ENCODE peak calls at places on chromosomes 3 and 15, in eight cellular contexts. M is spleen, C is ovary, F is H1, Z is breast epithelium, Y is A549, E is tibial nerve, S is body of pancreas. X is an unnamed sample.

GRCh38 chr3:44501971-44502370 is 24.5 kb upstream of the ZNF445 start:
- DNase-seq in F (no peak), S (no peak), Y (no peak), M (no peak), Z (no peak), C (no peak), E (no peak), X (no peak)

GRCh38 chr3:114449271-114450007 is 155.6 kb downstream of the TIGIT start:
- DNase-seq in C (no peak), Y (no peak), F (no peak), Z (no peak), M (no peak), S (no peak), E (no peak), X (no peak)

GRCh38 chr3:33786565-33787327 is 11.7 kb upstream of the PDCD6IP start:
- DNase-seq in M (no peak), F (no peak), C (no peak), Y (no peak), S (no peak), E (no peak), Z (no peak), X (no peak)

GRCh38 chr3:56825579-56826438 is 24.1 kb upstream of the ARHGEF3 start:
- DNase-seq in M (no peak), S (no peak), Y (no peak), C (no peak), Z (no peak), F (no peak), E (no peak), X (no peak)

GRCh38 chr3:188156051-188156450 is 2.1 kb downstream of the LPP start:
- DNase-seq in M (no peak), C (no peak), Z (no peak), Y (no peak), S (no peak), F (no peak), E (no peak), X (peak)

GRCh38 chr3:10391391-10391790 is 70.5 kb upstream of the SEC13 start:
- DNase-seq in M (peak), Z (no peak), E (no peak), Y (no peak), F (no peak), C (no peak), S (no peak), X (no peak)

GRCh38 chr3:17954801-17955200 is 212.4 kb upstream of the TBC1D5 start:
- DNase-seq in M (no peak), C (no peak), Z (no peak), F (no peak), S (no peak), Y (no peak), E (no peak), X (no peak)

GRCh38 chr3:65385805-65386204 is 652.9 kb downstream of the MAGI1 start:
- DNase-seq in E (no peak), S (no peak), C (no peak), Y (no peak), F (no peak), Z (no peak), M (no peak), X (no peak)

GRCh38 chr3:123652346-123652984 is 67.6 kb upstream of the HACD2 start:
- DNase-seq in Y (peak), S (peak), C (peak), F (peak), M (peak), Z (peak), E (peak), X (peak)

GRCh38 chr3:172903642-172904041 is 153.1 kb downstream of the ECT2 start:
- DNase-seq in C (no peak), S (peak), F (no peak), M (no peak), Y (no peak), Z (no peak), E (no peak), X (no peak)

GRCh38 chr15:71296032-71296686 is 180.9 kb downstream of the THSD4 start:
- DNase-seq in E (no peak), C (no peak), S (no peak), Y (peak), Z (no peak), M (no peak), F (no peak), X (no peak)

GRCh38 chr3:184742676-184743135 is 30.8 kb upstream of the MAGEF1 start:
- DNase-seq in E (no peak), F (no peak), Z (peak), S (no peak), Y (no peak), M (no peak), C (no peak), X (peak)

GRCh38 chr3:159189994-159190669 is 388.3 kb downstream of the MFSD1 start:
- DNase-seq in S (no peak), Y (no peak), C (no peak), E (no peak), Z (no peak), M (no peak), F (no peak), X (no peak)

GRCh38 chr15:62909257-62909656 is 133.3 kb upstream of the TPM1 start:
- DNase-seq in C (no peak), F (no peak), M (no peak), Y (no peak), S (no peak), Z (no peak), E (no peak), X (no peak)

GRCh38 chr3:132880986-132881385 is 157.2 kb upstream of the TMEM108 start:
- DNase-seq in Y (no peak), S (no peak), F (no peak), C (no peak), E (no peak), Z (no peak), M (no peak), X (no peak)

GRCh38 chr3:129505341-129505740 is 23.1 kb upstream of the RHO start:
- DNase-seq in Y (no peak), E (no peak), M (peak), S (no peak), Z (no peak), C (no peak), F (no peak), X (no peak)

GRCh38 chr3:81554348-81554747 is 207.1 kb downstream of the GBE1 start:
- DNase-seq in Y (no peak), Z (no peak), C (no peak), F (no peak), S (no peak), E (no peak), M (no peak), X (no peak)

GRCh38 chr15:100218411-100218810 is 123.4 kb downstream of the ADAMTS17 start:
- DNase-seq in Z (no peak), M (no peak), S (no peak), C (no peak), F (no peak), Y (no peak), E (no peak), X (no peak)

GRCh38 chr15:82624008-82624407 is 23.2 kb downstream of the CPEB1 start:
- DNase-seq in Y (no peak), E (no peak), F (no peak), Z (no peak), S (no peak), M (no peak), C (no peak), X (no peak)

GRCh38 chr3:196159952-196160804 is 51.0 kb downstream of the ZDHHC19 start:
- DNase-seq in Z (no peak), Y (no peak), C (no peak), F (no peak), E (no peak), M (peak), S (peak), X (no peak)

GRCh38 chr3:52609316-52609815 is 73.0 kb downstream of the UQCC5 start:
- DNase-seq in F (no peak), E (no peak), M (no peak), Y (no peak), C (no peak), Z (no peak), S (no peak), X (no peak)

GRCh38 chr3:186787642-186788481 is 4.5 kb downstream of the EIF4A2 start:
- DNase-seq in Z (no peak), Y (no peak), F (no peak), S (no peak), M (no peak), C (no peak), E (no peak), X (no peak)

GRCh38 chr3:178058629-178059028 is 477.6 kb upstream of the KCNMB2 start:
- DNase-seq in S (no peak), F (no peak), M (no peak), E (no peak), C (no peak), Y (no peak), Z (no peak), X (no peak)

GRCh38 chr3:18900994-18901393 is 247.3 kb upstream of the KCNH8 start:
- DNase-seq in E (no peak), C (no peak), S (no peak), Y (no peak), M (no peak), Z (no peak), F (no peak), X (no peak)

GRCh38 chr3:146543461-146544012 is 870 bp downstream of the PLSCR1 start:
- DNase-seq in C (peak), F (no peak), S (peak), M (no peak), Y (no peak), Z (no peak), E (no peak), X (no peak)

GRCh38 chr15:28098766-28099554 is at the start of gene OCA2:
- DNase-seq in Y (peak), Z (no peak), C (peak), F (no peak), M (peak), E (no peak), S (peak), X (peak)

GRCh38 chr15:56261854-56262509 is 18.3 kb upstream of the RFX7 start:
- DNase-seq in C (no peak), E (no peak), M (no peak), F (no peak), Y (peak), Z (no peak), S (peak), X (peak)

GRCh38 chr3:187700249-187700648 is 2.1 kb downstream of the RTP2 start:
- DNase-seq in M (no peak), E (no peak), F (no peak), Z (no peak), Y (no peak), C (no peak), S (no peak), X (no peak)

GRCh38 chr3:171443211-171443957 is 16.8 kb downstream of the TNIK start:
- DNase-seq in E (no peak), Z (no peak), C (no peak), M (no peak), F (no peak), Y (no peak), S (no peak), X (no peak)

DNA sequence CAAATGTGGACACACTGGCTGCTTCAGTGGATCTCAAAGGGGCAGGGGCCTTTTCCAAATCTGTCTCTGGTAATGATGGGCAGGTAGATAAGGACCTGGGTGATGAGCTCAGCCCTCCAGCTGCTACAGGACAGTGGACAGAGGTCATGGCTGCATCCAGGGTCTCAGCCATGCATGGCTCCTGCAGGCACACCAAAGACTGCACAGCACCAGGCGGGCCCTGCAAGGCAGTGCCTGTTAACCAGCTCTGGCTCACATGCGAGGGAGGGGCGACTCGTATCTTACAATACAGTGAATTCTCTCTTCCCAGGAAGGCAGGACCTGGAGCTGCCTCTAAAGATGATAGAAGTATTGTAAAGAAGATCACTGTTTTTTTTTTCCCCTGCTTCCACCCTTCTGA is 58.7 kb downstream of the OXNAD1 start:
- DNase-seq in C (no peak), E (no peak), Z (no peak), F (no peak), M (no peak), S (no peak), Y (no peak), X (no peak)
- TF ChIP-seq POLR2A in C (no peak), E (no peak), Z (no peak), F (no peak), M (no peak), S (no peak), Y (no peak), X (no peak)

GRCh38 chr3:4981688-4982494 is 2.7 kb downstream of the BHLHE40 start:
- DNase-seq in Y (peak), C (no peak), E (no peak), F (no peak), M (no peak), Z (no peak), S (peak), X (no peak)
- TF ChIP-seq POLR2A in Y (no peak), C (no peak), E (no peak), F (no peak), M (no peak), Z (no peak), S (peak), X (no peak)

GRCh38 chr3:49413338-49413734 is 1.1 kb downstream of the TCTA start:
- DNase-seq in C (no peak), Z (no peak), F (no peak), M (peak), E (no peak), S (no peak), Y (no peak), X (no peak)
- TF ChIP-seq POLR2A in C (no peak), Z (no peak), F (no peak), M (no peak), E (no peak), S (no peak), Y (no peak), X (no peak)

GRCh38 chr3:48739617-48739954 is 22.6 kb upstream of the IP6K2 start:
- DNase-seq in M (no peak), S (no peak), E (no peak), C (peak), Z (no peak), Y (no peak), F (no peak), X (no peak)

GRCh38 chr3:48743773-48744172 is 26.8 kb upstream of the IP6K2 start:
- DNase-seq in F (no peak), M (no peak), C (no peak), E (no peak), S (no peak), Z (no peak), Y (no peak), X (no peak)

GRCh38 chr3:48738144-48738536 is 21.1 kb upstream of the IP6K2 start:
- DNase-seq in Z (no peak), M (no peak), F (no peak), C (no peak), E (no peak), Y (no peak), S (no peak), X (no peak)

GRCh38 chr3:48738926-48739616 is 22.1 kb upstream of the IP6K2 start:
- DNase-seq in E (no peak), Y (no peak), F (no peak), M (no peak), C (peak), Z (no peak), S (peak), X (no peak)

DNA sequence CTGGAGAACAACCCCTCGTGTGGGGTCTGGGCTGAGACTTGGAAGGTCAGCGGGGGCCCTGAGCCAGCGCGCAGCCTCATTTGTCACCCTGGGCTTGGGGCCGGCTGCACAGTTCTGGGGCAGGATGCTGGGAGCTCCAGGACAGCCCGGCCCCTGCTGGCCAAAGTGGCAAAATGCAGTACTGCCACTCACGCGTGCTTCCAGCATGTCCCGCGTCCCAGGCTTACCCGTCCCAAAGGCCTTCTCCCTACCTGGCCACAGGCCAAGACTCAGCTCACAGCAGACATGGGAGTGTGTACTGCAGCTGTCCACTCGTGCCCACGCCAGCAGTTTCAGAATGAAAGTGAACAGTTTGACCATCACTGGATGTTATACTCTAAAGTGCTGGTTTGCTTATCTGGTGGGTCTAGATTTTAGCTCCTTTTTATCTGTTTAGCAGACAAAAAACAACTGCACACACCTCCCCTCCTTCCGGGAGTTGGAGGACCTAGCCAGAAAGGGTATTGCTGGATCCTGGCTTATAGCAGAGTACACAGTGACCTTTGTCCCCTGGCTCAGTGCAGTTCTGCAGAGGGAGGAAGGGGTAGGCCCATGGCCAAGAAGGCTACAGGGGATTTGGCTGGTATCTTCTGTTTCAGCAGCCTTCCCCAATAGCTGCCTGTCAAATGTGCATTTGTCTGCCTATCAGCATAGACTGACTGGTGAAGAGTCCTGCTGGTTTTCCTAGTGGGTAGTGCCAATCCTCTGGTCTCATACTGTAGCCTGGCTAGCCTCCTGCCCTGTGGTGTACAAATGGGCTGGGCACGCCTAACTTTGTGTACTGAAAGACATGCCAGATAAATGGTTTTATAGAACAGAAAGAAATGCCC is 23.2 kb upstream of the IP6K2 start:
- DNase-seq in M (peak), Y (peak), S (peak), E (peak), Z (peak), C (peak), F (peak), X (peak)
- TF ChIP-seq POLR2A in M (no peak), Y (no peak), S (no peak), E (no peak), Z (no peak), C (no peak), F (no peak), X (no peak)

DNA sequence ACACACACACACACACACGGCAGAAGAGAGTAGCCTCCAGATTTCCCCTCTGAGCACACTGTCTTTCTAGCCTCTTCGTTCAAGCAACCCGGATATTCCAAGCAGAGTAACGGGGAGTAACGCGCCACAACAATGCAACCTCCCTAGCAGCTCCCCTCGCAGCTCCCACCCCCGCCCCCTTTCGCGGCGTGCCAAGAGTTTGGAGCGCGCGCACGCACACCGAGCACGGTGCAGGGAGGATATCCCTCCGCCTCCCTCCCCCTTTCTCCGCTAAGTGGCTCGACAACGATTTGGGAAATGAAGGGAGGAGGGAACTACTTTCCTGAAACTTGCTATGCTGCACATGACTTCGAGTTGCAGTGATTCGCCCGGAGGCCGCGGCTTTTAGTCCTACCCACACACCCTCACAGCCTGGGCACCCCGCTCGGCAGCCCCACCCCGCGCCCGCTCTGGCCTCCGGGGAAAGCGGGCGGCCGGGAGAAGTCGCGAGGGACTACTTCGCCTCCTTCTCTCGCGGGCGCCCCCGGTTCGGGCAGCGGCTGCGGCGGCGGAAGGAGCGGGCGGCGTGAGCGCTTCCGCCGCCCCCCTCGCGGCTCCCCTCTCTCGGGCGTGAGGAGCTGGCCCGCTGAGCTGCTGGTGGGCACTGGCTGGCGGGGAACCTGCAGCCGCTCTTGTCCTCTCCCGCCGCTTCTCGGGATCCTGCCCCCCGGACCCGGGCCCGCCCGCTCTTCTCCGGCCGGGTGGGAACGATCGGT is 733 bp upstream of the SPRED1 start:
- DNase-seq in F (peak), Y (peak), Z (peak), S (peak), C (peak), E (peak), M (peak), X (peak)
- TF ChIP-seq POLR2A in F (peak), Y (peak), Z (peak), S (peak), C (peak), E (peak), M (no peak), X (no peak)

GRCh38 chr3:149753717-149754116 is 1.4 kb upstream of the COMMD2 start:
- DNase-seq in S (no peak), C (no peak), M (no peak), Y (no peak), E (no peak), Z (no peak), F (no peak), X (no peak)

GRCh38 chr3:149752788-149753136 is 473 bp upstream of the COMMD2 start:
- DNase-seq in C (no peak), F (no peak), M (no peak), Y (no peak), Z (no peak), S (no peak), E (no peak), X (no peak)

GRCh38 chr3:149751551-149751950 is 738 bp downstream of the COMMD2 start:
- DNase-seq in Y (no peak), M (no peak), F (no peak), Z (no peak), E (no peak), S (no peak), C (no peak), X (no peak)

DNA sequence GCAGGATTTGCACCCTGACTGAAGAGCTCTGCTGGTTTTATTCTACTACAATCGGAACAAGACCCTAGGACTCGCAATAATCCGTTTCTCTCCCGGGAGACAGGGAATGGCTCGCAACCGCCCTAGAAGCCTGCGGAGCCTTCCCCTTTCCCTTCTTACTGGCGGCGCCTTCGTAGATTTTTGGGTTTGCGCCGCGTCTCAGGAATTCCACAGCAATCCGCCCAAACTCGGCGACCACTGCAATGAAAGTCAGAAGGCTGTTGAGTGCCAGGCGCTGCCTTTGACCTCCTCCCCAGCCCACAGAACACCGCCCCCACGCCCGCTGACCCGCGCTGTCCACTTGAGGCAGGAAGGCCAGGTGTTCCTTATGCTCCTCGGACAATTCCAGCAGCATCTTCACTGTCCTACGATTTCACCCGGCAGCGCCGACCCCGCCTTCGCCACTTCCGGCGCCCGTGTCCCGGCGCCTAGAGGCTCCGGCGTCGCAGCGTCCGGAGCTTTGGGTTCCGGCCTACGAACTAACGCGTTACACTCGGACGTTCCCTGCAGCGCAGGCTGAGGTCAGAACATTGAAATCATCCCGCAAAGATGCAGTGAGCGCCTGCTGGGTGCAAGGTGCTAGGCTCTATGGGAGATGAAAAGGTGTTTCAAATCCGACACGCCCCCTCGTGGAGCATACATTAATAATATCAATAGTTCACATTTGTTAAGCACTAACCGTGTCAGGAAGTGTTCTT is at the start of gene COMMD2:
- DNase-seq in E (peak), Z (peak), M (peak), S (peak), F (peak), C (peak), Y (peak), X (peak)
- TF ChIP-seq POLR2A in E (no peak), Z (peak), M (peak), S (no peak), F (peak), C (peak), Y (peak), X (no peak)

X was measured in lower leg skin.